ENCODE peak calls at places on chromosomes 4 and X, in four cellular contexts. W is HepG2, X is HEK293T, Z is K562. O is an unnamed sample.

GRCh38 chr4:173585876-173586572 is 56.0 kb upstream of the HAND2 start:
- DNase-seq in W (no peak), X (no peak), Z (peak; percentile 77), O (no peak)

GRCh38 chr4:17475481-17475880 is 36.4 kb downstream of the QDPR start:
- DNase-seq in W (no peak), X (no peak), Z (no peak), O (no peak)

GRCh38 chrX:17192111-17192510 is 182.9 kb upstream of the NHS start:
- DNase-seq in W (no peak), X (no peak), Z (no peak), O (no peak)

GRCh38 chrX:124211312-124211942 is 121.0 kb upstream of the TEX13D start:
- DNase-seq in W (peak; percentile 28), X (peak; percentile 56), Z (peak; percentile 46), O (no peak)

GRCh38 chr4:112361181-112361791 is 64.1 kb downstream of the ALPK1 start:
- DNase-seq in W (peak; percentile 42), X (no peak), Z (peak; percentile 8), O (peak; percentile 69)

GRCh38 chr4:110907801-110908313 is 285.0 kb upstream of the PITX2 start:
- DNase-seq in W (no peak), X (no peak), Z (no peak), O (no peak)

GRCh38 chrX:43655151-43655676 is 885 bp upstream of the MAOA start:
- DNase-seq in W (no peak), X (peak; percentile 12), Z (no peak), O (peak; percentile 13)

GRCh38 chr4:3810796-3811485 is 44.8 kb downstream of the ADRA2C start:
- DNase-seq in W (no peak), X (no peak), Z (no peak), O (no peak)

GRCh38 chr4:82376109-82376508 is 2.3 kb upstream of the HNRNPD start:
- DNase-seq in W (no peak), X (no peak), Z (no peak), O (no peak)

GRCh38 chr4:143417679-143418403 is 81.2 kb downstream of the GAB1 start:
- DNase-seq in W (no peak), X (no peak), Z (no peak), O (no peak)

GRCh38 chrX:134752558-134752957 is 94.3 kb upstream of the PLAC1 start:
- DNase-seq in W (no peak), X (no peak), Z (no peak), O (no peak)

GRCh38 chrX:134758652-134759051 is 100.4 kb upstream of the PLAC1 start:
- DNase-seq in W (no peak), X (no peak), Z (no peak), O (no peak)

GRCh38 chrX:134749651-134750450 is 91.6 kb upstream of the PLAC1 start:
- DNase-seq in W (no peak), X (no peak), Z (no peak), O (no peak)

DNA sequence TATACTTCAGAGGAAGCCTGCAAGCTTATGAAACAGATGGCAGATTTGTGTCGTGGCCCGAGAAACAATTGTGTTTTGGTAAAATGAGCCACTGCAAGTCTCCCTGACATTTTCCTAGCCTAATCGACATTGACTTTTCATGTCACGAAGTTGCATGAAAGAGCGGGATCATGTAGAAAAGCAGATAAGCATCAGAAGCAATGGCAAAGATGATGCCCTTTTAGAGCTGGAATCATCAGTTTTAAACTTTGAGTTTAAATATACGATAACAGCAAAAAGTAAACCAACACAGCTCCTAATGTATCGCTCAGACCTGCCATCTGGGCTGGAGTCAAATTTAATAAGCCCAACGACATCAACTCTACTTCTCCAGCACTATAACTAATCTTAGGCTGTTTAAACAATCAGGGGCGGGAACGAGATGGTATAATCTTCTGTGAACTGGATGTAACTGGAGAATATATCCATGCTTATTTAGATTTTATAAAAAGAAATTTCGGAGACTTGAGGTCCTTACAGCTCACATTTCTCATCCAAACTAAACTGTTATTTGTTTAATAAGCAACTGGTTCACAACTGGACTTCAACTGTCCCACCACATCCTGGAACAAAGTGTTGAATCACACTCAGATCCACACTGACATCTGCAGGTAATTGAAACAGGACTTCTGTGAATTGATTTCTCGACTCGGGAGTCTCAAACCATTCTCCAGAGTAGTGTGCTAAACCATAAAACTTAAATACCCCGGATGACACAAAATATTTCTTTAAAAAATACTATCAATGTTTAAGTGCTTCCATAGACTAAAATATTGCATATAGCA is 95.1 kb upstream of the PLAC1 start:
- DNase-seq in W (peak; percentile 1), X (peak; percentile 37), Z (peak; percentile 23), O (no peak)
- TF ChIP-seq ELF4 in W (no peak), X (no peak), Z (no peak), O (no peak)

GRCh38 chrX:38055170-38055847 is 49.0 kb downstream of the SYTL5 start:
- DNase-seq in W (no peak), X (no peak), Z (no peak), O (no peak)

GRCh38 chrX:38048886-38049285 is 42.5 kb downstream of the SYTL5 start:
- DNase-seq in W (no peak), X (no peak), Z (no peak), O (no peak)

GRCh38 chrX:38050806-38051205 is 44.5 kb downstream of the SYTL5 start:
- DNase-seq in W (no peak), X (no peak), Z (no peak), O (no peak)

DNA sequence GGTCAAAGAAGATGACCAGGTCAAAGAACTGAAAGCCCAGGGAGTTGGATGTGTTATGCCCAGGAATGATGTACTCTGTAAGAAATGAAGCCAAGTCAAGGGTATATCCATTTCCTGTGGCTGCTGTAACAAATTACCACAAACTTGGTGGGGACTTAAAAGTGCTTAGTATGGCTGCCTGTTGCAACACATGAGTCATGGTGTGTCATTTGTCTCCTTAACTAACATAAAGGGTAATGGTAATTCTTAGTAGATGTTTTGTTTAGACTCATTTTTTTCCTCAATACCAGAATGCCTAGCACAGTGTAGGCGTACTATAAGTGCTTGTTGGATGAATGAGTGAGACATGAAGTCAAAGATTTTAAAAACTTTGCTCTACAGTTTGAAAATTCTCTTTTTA is 45.7 kb downstream of the SYTL5 start:
- DNase-seq in W (no peak), X (no peak), Z (no peak), O (no peak)
- TF ChIP-seq ELF4 in W (no peak), X (no peak), Z (no peak), O (no peak)

GRCh38 chr4:8640816-8641215 is 48.3 kb downstream of the CPZ start:
- DNase-seq in W (no peak), X (no peak), Z (no peak), O (peak; percentile 4)
- TF ChIP-seq ELF4 in W (no peak), X (no peak), Z (no peak), O (no peak)

GRCh38 chrX:7061429-7061828 is 86.1 kb upstream of the STS start:
- DNase-seq in W (no peak), X (no peak), Z (no peak), O (no peak)
- TF ChIP-seq ELF4 in W (no peak), X (no peak), Z (no peak), O (no peak)

GRCh38 chr4:4914059-4914820 is 54.8 kb downstream of the MSX1 start:
- DNase-seq in W (no peak), X (no peak), Z (no peak), O (no peak)
- TF ChIP-seq ELF4 in W (no peak), X (no peak), Z (no peak), O (no peak)

GRCh38 chrX:24014388-24015018 is 12.5 kb downstream of the KLHL15 start:
- DNase-seq in W (no peak), X (no peak), Z (no peak), O (no peak)
- TF ChIP-seq ELF4 in W (no peak), X (no peak), Z (no peak), O (no peak)

GRCh38 chrX:130563476-130563875 is 161.7 kb downstream of the RBMX2 start:
- DNase-seq in W (no peak), X (no peak), Z (no peak), O (no peak)

GRCh38 chrX:130560558-130560957 is 158.8 kb downstream of the RBMX2 start:
- DNase-seq in W (no peak), X (no peak), Z (no peak), O (no peak)

DNA sequence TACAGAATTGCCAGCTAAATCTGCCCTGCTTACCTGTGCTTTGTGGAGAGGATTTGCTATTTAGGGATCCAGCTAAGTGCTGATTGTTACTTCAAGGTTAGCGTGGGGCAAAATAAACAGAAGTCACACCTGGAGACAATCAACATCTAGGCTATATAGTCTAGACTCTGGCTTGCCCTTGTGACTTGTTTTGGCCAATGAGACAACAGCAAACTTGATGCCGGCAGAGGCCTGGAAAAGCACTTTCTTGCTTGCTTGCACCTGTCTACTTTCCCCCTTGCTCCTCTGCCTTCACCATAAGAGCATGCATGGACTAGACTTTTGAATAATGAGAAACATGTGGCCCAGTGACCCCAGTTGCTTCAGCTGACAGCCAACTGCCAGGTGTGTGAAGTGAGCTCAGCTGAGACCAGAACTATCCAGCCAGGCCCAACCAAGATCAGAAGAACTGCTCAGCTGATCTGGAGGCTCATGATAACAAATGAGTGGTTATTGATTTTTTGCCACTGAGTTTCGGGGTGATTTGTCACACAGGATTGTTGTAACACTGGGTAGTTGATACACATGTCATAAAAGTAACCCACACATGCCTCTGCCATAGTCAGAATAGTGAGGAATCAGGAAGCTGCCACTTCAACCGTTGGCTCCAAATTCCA is 164.4 kb downstream of the RBMX2 start:
- DNase-seq in W (no peak), X (no peak), Z (no peak), O (no peak)
- TF ChIP-seq ELF4 in W (no peak), X (no peak), Z (no peak), O (no peak)

GRCh38 chrX:32525234-32525633 is 686.1 kb downstream of the DMD start:
- DNase-seq in W (no peak), X (no peak), Z (no peak), O (no peak)

GRCh38 chrX:32532282-32532681 is 679.1 kb downstream of the DMD start:
- DNase-seq in W (no peak), X (no peak), Z (no peak), O (no peak)

GRCh38 chrX:32533848-32534247 is 677.5 kb downstream of the DMD start:
- DNase-seq in W (no peak), X (no peak), Z (no peak), O (no peak)

DNA sequence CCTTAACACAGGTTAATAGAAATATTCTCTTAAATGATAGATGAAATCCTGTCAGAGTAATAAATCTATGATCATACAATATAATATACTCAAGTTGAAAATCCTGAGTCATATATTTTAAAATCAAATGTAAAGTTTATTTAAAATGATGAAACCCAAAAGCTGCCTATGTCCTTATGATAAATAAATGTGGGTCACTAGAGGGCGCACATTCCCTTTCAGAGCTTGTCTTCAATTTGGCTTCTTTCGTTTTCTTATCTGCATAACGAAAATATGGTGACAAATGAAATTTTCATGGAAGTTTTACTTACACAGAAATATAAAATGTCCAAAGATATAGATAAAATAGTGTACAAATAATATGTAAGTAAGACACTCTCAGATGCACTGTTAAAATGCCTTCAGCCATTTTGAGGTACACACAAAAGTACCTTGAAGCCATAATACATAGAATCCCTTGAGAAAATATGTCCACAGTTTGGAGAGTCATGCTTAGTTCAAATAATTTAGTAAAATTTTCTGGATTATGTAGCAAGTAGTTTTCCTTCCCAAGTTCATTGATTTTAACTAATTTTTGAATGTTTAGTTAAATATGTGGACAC is 680.4 kb downstream of the DMD start:
- DNase-seq in W (peak; percentile 21), X (peak; percentile 13), Z (peak; percentile 49), O (no peak)
- TF ChIP-seq ELF4 in W (no peak), X (no peak), Z (no peak), O (no peak)

O was measured in WTC11.